ENCODE peak calls at places on chromosome 5, in four cellular contexts. One of them, this sample, is unnamed.

GRCh38 chr5:82862247-82862646 is 214.9 kb downstream of the TMEM167A start:
- DNase-seq in transverse colon: no peak
- DNase-seq in uterus: no peak
- DNase-seq in heart left ventricle: no peak
- DNase-seq in this sample: no peak

GRCh38 chr5:36442796-36443195 is 141.1 kb upstream of the RANBP3L start:
- DNase-seq in transverse colon: no peak
- DNase-seq in uterus: no peak
- DNase-seq in heart left ventricle: no peak
- DNase-seq in this sample: no peak

GRCh38 chr5:53257806-53258373 is 148.3 kb upstream of the MOCS2 start:
- DNase-seq in transverse colon: no peak
- DNase-seq in uterus: no peak
- DNase-seq in heart left ventricle: no peak
- DNase-seq in this sample: no peak

GRCh38 chr5:134451618-134452505 is 40.2 kb upstream of the CDKN2AIPNL start:
- DNase-seq in transverse colon: peak; percentile 55
- DNase-seq in uterus: peak; percentile 67
- DNase-seq in heart left ventricle: no peak
- DNase-seq in this sample: no peak

GRCh38 chr5:77758141-77758938 is 17.8 kb downstream of the TBCA start:
- DNase-seq in transverse colon: no peak
- DNase-seq in uterus: no peak
- DNase-seq in heart left ventricle: no peak
- DNase-seq in this sample: no peak

GRCh38 chr5:42566658-42567313 is 143.5 kb downstream of the GHR start:
- DNase-seq in transverse colon: no peak
- DNase-seq in uterus: no peak
- DNase-seq in heart left ventricle: no peak
- DNase-seq in this sample: no peak

GRCh38 chr5:109656829-109657228 is 32.9 kb upstream of the MAN2A1 start:
- DNase-seq in transverse colon: peak; percentile 32
- DNase-seq in uterus: no peak
- DNase-seq in heart left ventricle: peak; percentile 38
- DNase-seq in this sample: peak; percentile 89

GRCh38 chr5:153835891-153836515 is 202.7 kb downstream of the FAM114A2 start:
- DNase-seq in transverse colon: no peak
- DNase-seq in uterus: no peak
- DNase-seq in heart left ventricle: no peak
- DNase-seq in this sample: no peak

GRCh38 chr5:149777382-149777781 is 47.3 kb downstream of the PPARGC1B start:
- DNase-seq in transverse colon: no peak
- DNase-seq in uterus: peak; percentile 43
- DNase-seq in heart left ventricle: peak; percentile 60
- DNase-seq in this sample: no peak

GRCh38 chr5:40909233-40909632 is at the start of gene C7:
- DNase-seq in transverse colon: no peak
- DNase-seq in uterus: peak; percentile 17
- DNase-seq in heart left ventricle: no peak
- DNase-seq in this sample: no peak
- TF ChIP-seq POLR2A in transverse colon: no peak
- TF ChIP-seq POLR2A in uterus: no peak
- TF ChIP-seq POLR2A in heart left ventricle: no peak
- TF ChIP-seq POLR2A in this sample: no peak

DNA sequence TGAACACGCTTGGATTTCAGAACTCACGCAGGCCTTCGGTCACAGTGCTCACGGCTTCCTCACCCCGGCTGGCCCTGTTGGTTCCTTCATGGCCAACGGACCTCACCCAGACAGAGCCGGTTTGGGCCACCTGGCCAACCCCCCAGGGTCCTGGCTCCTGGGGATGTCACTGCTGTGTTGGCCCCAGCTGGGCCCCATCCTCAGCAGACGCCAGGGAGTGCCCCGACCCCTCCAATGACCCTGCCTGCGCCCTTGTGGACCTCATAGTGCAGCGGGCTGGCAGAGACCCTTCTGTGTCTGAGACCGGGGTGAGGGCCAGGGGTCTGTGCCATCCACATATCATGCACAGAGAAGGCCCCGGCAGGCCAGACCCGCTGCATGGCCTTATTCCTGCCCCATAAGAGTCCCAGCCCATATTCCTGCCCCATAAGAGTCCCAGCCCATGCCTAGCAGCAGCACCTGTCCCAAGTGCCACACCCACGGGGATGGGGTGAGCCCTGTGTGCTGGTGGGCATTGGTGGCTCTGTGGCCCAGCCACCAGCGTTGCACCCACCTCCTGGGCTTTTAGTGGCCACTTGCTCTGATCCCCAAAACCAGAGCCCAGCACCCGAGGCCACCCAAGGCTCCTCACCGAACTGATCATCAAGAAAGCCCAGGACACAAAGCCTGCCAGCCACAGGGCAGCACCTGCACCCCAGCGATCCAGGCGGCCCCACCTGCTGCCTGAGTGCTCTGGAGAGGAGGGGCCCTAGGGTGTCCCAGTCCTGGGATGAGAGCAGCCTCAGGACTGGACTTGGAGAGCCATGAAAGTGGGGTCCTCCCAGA is 1.3 kb upstream of the LPCAT1 start:
- DNase-seq in transverse colon: peak; percentile 7
- DNase-seq in uterus: peak; percentile 13
- DNase-seq in heart left ventricle: peak; percentile 24
- DNase-seq in this sample: no peak
- TF ChIP-seq POLR2A in transverse colon: no peak
- TF ChIP-seq POLR2A in uterus: no peak
- TF ChIP-seq POLR2A in heart left ventricle: no peak
- TF ChIP-seq POLR2A in this sample: no peak

GRCh38 chr5:90558344-90559192 is at the start of gene ADGRV1:
- DNase-seq in transverse colon: peak; percentile 89
- DNase-seq in uterus: peak; percentile 37
- DNase-seq in heart left ventricle: no peak
- DNase-seq in this sample: no peak
- TF ChIP-seq POLR2A in transverse colon: peak; percentile 62
- TF ChIP-seq POLR2A in uterus: no peak
- TF ChIP-seq POLR2A in heart left ventricle: no peak
- TF ChIP-seq POLR2A in this sample: no peak

GRCh38 chr5:16406630-16407029 is 59.0 kb downstream of the ZNF622 start:
- DNase-seq in transverse colon: no peak
- DNase-seq in uterus: no peak
- DNase-seq in heart left ventricle: no peak
- DNase-seq in this sample: no peak

GRCh38 chr5:16410338-16410737 is 55.3 kb downstream of the ZNF622 start:
- DNase-seq in transverse colon: peak; percentile 27
- DNase-seq in uterus: no peak
- DNase-seq in heart left ventricle: no peak
- DNase-seq in this sample: no peak

GRCh38 chr5:16411741-16412455 is 53.7 kb downstream of the ZNF622 start:
- DNase-seq in transverse colon: peak; percentile 36
- DNase-seq in uterus: no peak
- DNase-seq in heart left ventricle: no peak
- DNase-seq in this sample: no peak

GRCh38 chr5:16411235-16411634 is 54.4 kb downstream of the ZNF622 start:
- DNase-seq in transverse colon: peak; percentile 11
- DNase-seq in uterus: no peak
- DNase-seq in heart left ventricle: no peak
- DNase-seq in this sample: no peak

DNA sequence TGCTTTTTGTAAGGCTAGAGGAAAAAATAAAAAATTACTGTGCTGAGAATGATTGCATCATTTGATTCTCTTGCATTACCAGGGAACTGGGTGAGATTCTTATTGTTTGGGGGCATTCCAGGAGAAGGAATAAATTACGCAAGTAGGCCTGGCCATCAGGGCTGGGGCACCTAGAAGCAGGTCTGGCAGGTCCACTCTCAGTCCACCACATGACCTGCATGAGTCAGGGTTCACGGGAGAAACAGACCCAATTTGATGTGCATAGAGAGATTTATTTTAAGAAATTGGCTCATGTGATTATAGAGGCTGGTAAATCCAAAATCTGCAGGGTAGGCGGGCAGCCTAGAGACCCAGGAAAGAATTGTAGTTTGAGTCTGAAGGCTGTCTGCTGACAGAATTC is 59.6 kb downstream of the ZNF622 start:
- DNase-seq in transverse colon: no peak
- DNase-seq in uterus: no peak
- DNase-seq in heart left ventricle: no peak
- DNase-seq in this sample: no peak
- TF ChIP-seq POLR2A in transverse colon: no peak
- TF ChIP-seq POLR2A in uterus: no peak
- TF ChIP-seq POLR2A in heart left ventricle: no peak
- TF ChIP-seq POLR2A in this sample: no peak

GRCh38 chr5:14155075-14155474 is 11.9 kb downstream of the TRIO start:
- DNase-seq in transverse colon: no peak
- DNase-seq in uterus: no peak
- DNase-seq in heart left ventricle: no peak
- DNase-seq in this sample: no peak
- TF ChIP-seq POLR2A in transverse colon: no peak
- TF ChIP-seq POLR2A in uterus: no peak
- TF ChIP-seq POLR2A in heart left ventricle: no peak
- TF ChIP-seq POLR2A in this sample: no peak

GRCh38 chr5:14871573-14872069 is at the start of gene ANKH:
- DNase-seq in transverse colon: peak; percentile 87
- DNase-seq in uterus: peak; percentile 78
- DNase-seq in heart left ventricle: peak; percentile 88
- DNase-seq in this sample: peak; percentile 53
- TF ChIP-seq POLR2A in transverse colon: no peak
- TF ChIP-seq POLR2A in uterus: no peak
- TF ChIP-seq POLR2A in heart left ventricle: no peak
- TF ChIP-seq POLR2A in this sample: no peak

GRCh38 chr5:96873469-96873868 is 2.8 kb upstream of the ERAP2 start:
- DNase-seq in transverse colon: no peak
- DNase-seq in uterus: no peak
- DNase-seq in heart left ventricle: no peak
- DNase-seq in this sample: no peak

GRCh38 chr5:96871686-96872085 is 4.6 kb upstream of the ERAP2 start:
- DNase-seq in transverse colon: no peak
- DNase-seq in uterus: no peak
- DNase-seq in heart left ventricle: no peak
- DNase-seq in this sample: no peak

GRCh38 chr5:96876292-96876850 is at the start of gene ERAP2:
- DNase-seq in transverse colon: no peak
- DNase-seq in uterus: no peak
- DNase-seq in heart left ventricle: no peak
- DNase-seq in this sample: no peak

GRCh38 chr5:96880402-96881164 is 4.3 kb downstream of the ERAP2 start:
- DNase-seq in transverse colon: no peak
- DNase-seq in uterus: no peak
- DNase-seq in heart left ventricle: no peak
- DNase-seq in this sample: no peak

DNA sequence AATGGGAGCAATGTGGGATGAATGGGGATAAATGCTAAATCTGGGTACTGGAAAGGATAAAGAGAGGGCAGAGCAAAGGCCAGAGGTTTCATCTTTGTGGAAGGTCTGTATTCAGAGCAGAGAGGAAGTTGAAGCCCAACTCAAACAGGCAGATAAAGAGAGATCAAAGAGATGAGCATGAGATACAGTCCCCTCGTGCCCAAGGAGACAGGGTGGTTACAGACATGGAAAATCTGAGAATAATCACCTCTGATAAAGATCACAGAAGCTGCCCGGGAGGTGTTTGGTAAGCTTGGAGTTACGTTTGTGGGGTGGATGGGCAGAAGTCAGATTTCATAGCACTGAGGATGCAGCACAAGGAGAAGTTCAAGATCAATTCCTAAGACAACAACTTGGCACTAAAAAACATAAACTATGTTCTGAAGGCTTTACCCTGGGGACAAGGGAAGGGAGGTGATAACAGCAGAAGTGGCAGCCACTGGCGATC is 452 bp upstream of the ERAP2 start:
- DNase-seq in transverse colon: no peak
- DNase-seq in uterus: no peak
- DNase-seq in heart left ventricle: no peak
- DNase-seq in this sample: no peak
- TF ChIP-seq POLR2A in transverse colon: no peak
- TF ChIP-seq POLR2A in uterus: no peak
- TF ChIP-seq POLR2A in heart left ventricle: no peak
- TF ChIP-seq POLR2A in this sample: no peak

GRCh38 chr5:143807401-143807800 is 4.6 kb upstream of the HMHB1 start:
- DNase-seq in transverse colon: no peak
- DNase-seq in uterus: no peak
- DNase-seq in heart left ventricle: no peak
- DNase-seq in this sample: no peak

GRCh38 chr5:143806568-143806967 is 5.4 kb upstream of the HMHB1 start:
- DNase-seq in transverse colon: no peak
- DNase-seq in uterus: no peak
- DNase-seq in heart left ventricle: no peak
- DNase-seq in this sample: no peak

DNA sequence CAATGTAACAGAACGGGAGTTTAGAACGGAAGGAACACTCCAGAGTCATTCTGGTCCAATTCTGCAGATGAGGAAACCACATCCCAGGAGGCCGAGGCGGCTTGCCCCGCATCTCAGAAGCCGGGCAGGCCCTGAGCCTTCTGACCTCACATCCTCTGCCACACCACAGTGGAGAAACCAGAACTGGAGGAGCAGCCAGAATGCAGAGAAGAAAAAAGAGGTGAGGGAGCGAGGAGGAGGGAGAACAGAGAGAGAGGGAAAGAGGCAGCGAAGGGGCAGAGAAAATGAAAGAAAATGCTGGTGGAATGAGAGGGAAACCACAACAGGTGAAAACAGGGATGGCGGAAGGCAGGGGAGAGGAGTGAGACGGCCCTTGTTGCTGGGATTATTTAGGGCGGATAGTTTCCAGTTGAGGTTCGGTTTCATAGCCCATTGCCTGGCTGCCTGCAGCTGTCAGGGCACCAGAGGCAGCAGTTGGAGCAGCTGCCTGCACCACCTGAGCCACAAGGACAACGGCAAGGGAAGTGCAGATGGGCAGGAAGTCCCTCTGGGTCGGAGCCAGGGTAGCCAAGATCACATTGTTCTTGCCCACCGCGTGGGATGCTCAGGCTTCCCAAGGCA is at the start of gene HMHB1:
- DNase-seq in transverse colon: no peak
- DNase-seq in uterus: no peak
- DNase-seq in heart left ventricle: no peak
- DNase-seq in this sample: no peak
- TF ChIP-seq POLR2A in transverse colon: no peak
- TF ChIP-seq POLR2A in uterus: no peak
- TF ChIP-seq POLR2A in heart left ventricle: no peak
- TF ChIP-seq POLR2A in this sample: no peak

GRCh38 chr5:136080483-136081180 is 51.8 kb downstream of the TGFBI start:
- DNase-seq in transverse colon: peak; percentile 90
- DNase-seq in uterus: peak; percentile 85
- DNase-seq in heart left ventricle: peak; percentile 86
- DNase-seq in this sample: peak; percentile 79
- TF ChIP-seq POLR2A in transverse colon: peak; percentile 53
- TF ChIP-seq POLR2A in uterus: peak; percentile 69
- TF ChIP-seq POLR2A in heart left ventricle: peak; percentile 44
- TF ChIP-seq POLR2A in this sample: no peak